ENCODE peak calls at places on chromosomes 1 and 21, in seven cellular contexts. N is stomach, M is sigmoid colon, D is testis, L is heart left ventricle, V is adrenal gland, B is breast epithelium. R is an unnamed sample.
A peak's percentile ranks its signal among the peaks of the same experiment; 100 is the strongest.

GRCh38 chr1:221439008-221439733 is 302.7 kb downstream of the DUSP10 start:
- DNase-seq in N (no peak), M (no peak), D (no peak), L (no peak), V (no peak), B (no peak), R (no peak)

GRCh38 chr1:89363196-89363595 is 663 bp upstream of the GBP6 start:
- DNase-seq in N (no peak), M (no peak), D (no peak), L (no peak), V (no peak), B (no peak), R (no peak)

GRCh38 chr1:167744901-167745300 is 23.1 kb downstream of the MPZL1 start:
- DNase-seq in N (no peak), M (no peak), D (no peak), L (no peak), V (no peak), B (no peak), R (no peak)

GRCh38 chr1:23098463-23099170 is 70.0 kb downstream of the LUZP1 start:
- DNase-seq in N (peak; percentile 66), M (peak; percentile 81), D (peak; percentile 75), L (peak; percentile 37), V (peak; percentile 62), B (no peak), R (peak; percentile 61)

GRCh38 chr1:209395169-209395568 is 188.3 kb upstream of the CAMK1G start:
- DNase-seq in N (no peak), M (no peak), D (no peak), L (no peak), V (no peak), B (no peak), R (no peak)

GRCh38 chr21:33266784-33267135 is 593 bp downstream of the IL10RB start:
- DNase-seq in N (peak; percentile 28), M (no peak), D (no peak), L (no peak), V (no peak), B (no peak), R (no peak)

GRCh38 chr1:187264995-187265602 is 436.4 kb downstream of the PLA2G4A start:
- DNase-seq in N (no peak), M (no peak), D (peak; percentile 71), L (no peak), V (peak; percentile 21), B (no peak), R (no peak)

GRCh38 chr21:29718081-29718815 is 221.5 kb downstream of the GRIK1 start:
- DNase-seq in N (no peak), M (no peak), D (no peak), L (no peak), V (no peak), B (no peak), R (no peak)

GRCh38 chr1:182120411-182121258 is 59.1 kb upstream of the ZNF648 start:
- DNase-seq in N (peak; percentile 84), M (no peak), D (peak; percentile 92), L (no peak), V (peak; percentile 49), B (no peak), R (peak; percentile 77)

GRCh38 chr1:54823670-54824069 is 22.5 kb upstream of the TTC22 start:
- DNase-seq in N (no peak), M (no peak), D (no peak), L (no peak), V (no peak), B (no peak), R (no peak)

GRCh38 chr1:94926365-94926914 is 470 bp downstream of the CNN3 start:
- DNase-seq in N (peak; percentile 50), M (peak; percentile 85), D (peak; percentile 38), L (peak; percentile 75), V (peak; percentile 42), B (peak; percentile 57), R (peak; percentile 58)

GRCh38 chr1:53614231-53615021 is 124.5 kb downstream of the GLIS1 start:
- DNase-seq in N (peak; percentile 17), M (peak; percentile 44), D (peak; percentile 8), L (no peak), V (no peak), B (no peak), R (no peak)

DNA sequence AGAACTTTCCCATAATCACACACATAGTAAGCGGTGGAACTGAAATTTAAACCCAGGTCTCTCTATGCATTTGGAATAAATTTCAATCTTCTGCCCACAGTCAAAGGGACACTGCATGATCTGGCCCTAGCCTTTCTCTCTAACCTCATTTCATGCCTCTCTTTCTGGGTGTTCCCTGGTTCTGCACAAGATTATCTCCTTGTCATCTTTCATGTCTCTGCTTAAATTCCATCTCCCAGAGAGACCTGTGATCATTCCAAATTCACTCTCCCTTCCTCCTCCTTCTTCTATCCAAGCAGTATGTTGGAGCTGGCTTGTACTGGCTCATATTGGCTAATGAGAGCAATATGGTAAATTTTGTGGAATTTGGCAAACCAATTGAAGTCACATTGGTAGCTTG is 22.2 kb downstream of the ETV3L start:
- DNase-seq in N (no peak), M (no peak), D (no peak), L (no peak), V (no peak), B (no peak), R (no peak)
- TF ChIP-seq CTCF in N (no peak), M (no peak), D (no peak), L (no peak), V (no peak), B (no peak), R (no peak)

DNA sequence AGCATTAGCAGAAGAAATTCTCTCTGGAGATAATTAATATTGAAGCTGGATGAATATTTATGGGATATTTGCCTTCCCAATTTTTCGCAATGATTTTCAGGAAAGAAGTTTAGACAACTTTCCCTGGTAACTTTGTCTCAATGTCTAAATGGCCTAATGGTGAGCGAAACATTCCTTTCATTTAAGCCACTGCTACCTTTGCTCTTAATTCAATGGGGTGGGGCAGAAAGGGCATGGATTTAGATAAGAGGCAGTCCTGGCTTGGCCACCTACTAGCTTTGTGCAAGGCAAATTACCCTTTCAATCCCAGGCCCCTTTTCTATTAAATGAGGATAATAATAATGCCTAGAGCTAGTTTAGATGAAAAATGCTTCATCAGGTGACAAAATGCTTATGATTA is 27.1 kb upstream of the LYST start:
- DNase-seq in N (no peak), M (no peak), D (no peak), L (no peak), V (no peak), B (no peak), R (no peak)
- TF ChIP-seq POLR2A in N (no peak), M (no peak), D (no peak), L (no peak), V (no peak), B (no peak), R (no peak)

GRCh38 chr1:84884671-84885389 is 8.2 kb downstream of the LPAR3 start:
- DNase-seq in N (no peak), M (no peak), D (no peak), L (no peak), V (no peak), B (no peak), R (peak; percentile 6)
- TF ChIP-seq CTCF in N (no peak), M (no peak), D (no peak), L (no peak), V (no peak), B (no peak), R (no peak)

GRCh38 chr1:84624876-84625275 is 50.6 kb upstream of the CTBS start:
- DNase-seq in N (no peak), M (no peak), D (no peak), L (no peak), V (no peak), B (no peak), R (no peak)

GRCh38 chr1:84617349-84617748 is 43.1 kb upstream of the CTBS start:
- DNase-seq in N (no peak), M (no peak), D (no peak), L (no peak), V (no peak), B (no peak), R (no peak)

GRCh38 chr1:84619383-84620093 is 45.3 kb upstream of the CTBS start:
- DNase-seq in N (no peak), M (no peak), D (no peak), L (no peak), V (peak; percentile 33), B (no peak), R (no peak)

GRCh38 chr1:84621553-84621952 is 47.3 kb upstream of the CTBS start:
- DNase-seq in N (no peak), M (no peak), D (no peak), L (no peak), V (no peak), B (no peak), R (no peak)

DNA sequence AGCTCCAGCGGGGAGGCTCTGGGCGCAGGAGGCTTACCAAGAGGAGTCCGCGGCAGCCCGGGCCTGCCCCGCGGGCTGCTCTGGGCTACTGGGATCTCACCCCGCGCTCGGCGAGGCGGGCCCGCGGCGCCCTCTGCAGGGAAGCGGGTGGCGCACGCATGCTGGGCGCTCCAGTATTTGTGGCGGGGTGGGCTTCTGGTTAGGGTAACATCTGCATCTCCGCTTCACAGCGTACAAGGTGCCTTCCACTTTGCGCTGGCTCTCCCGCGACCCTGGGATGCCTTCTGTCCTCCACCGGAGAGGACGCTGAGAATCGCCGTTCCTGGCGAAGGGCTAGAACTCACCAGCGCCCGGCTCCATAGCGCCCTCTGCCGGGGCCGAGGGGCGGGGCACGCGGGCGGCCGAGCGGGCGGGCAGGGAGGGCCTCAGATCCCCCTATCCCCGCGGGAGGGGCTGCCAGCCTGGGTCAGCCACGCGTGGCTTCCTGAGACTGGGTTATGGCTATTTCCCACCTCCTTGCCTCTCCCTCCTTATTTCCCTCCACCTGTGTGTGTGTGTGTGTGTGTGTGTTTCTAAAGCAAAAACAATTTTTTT is 46.6 kb upstream of the CTBS start:
- DNase-seq in N (peak; percentile 77), M (peak; percentile 88), D (peak; percentile 81), L (peak; percentile 78), V (peak; percentile 75), B (peak; percentile 78), R (peak; percentile 83)
- TF ChIP-seq POLR2A in N (no peak), M (no peak), D (no peak), L (no peak), V (no peak), B (no peak), R (no peak)

GRCh38 chr1:72186733-72187307 is 95.5 kb downstream of the NEGR1 start:
- DNase-seq in N (no peak), M (no peak), D (no peak), L (no peak), V (no peak), B (no peak), R (no peak)
- TF ChIP-seq CTCF in N (no peak), M (peak; percentile 49), D (no peak), L (peak; percentile 50), V (peak; percentile 25), B (no peak), R (no peak)

GRCh38 chr1:155979525-155980343 is 1.4 kb upstream of the ARHGEF2 start:
- DNase-seq in N (no peak), M (no peak), D (no peak), L (peak; percentile 83), V (no peak), B (no peak), R (peak; percentile 37)
- TF ChIP-seq POLR2A in N (no peak), M (no peak), D (no peak), L (peak; percentile 79), V (no peak), B (peak; percentile 1), R (no peak)

DNA sequence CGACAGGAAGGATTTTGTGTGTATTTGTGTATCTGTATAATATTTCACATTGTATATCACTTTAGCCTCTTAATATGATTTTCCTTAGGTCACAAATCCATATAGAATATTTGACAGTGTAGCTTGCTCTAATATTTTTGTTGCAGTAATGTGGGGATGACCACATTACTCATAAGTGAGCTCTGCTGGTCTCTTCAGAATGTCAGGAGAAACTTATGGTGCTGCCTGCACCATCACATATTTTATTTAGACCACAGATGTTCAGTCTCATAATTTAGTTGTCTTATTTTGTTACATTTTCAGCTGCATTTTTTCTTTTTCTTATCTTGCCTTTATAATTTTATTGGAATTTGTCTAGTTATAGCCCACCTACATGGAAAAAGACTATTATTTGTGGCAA is 205.3 kb downstream of the PBX1 start:
- DNase-seq in N (no peak), M (no peak), D (no peak), L (no peak), V (no peak), B (no peak), R (no peak)
- TF ChIP-seq CTCF in N (no peak), M (no peak), D (no peak), L (no peak), V (no peak), B (no peak), R (no peak)